ENCODE peak calls at places on chromosome 3, in four cellular contexts. D is AG09309, E is lower lobe of right lung, U is glutamatergic neuron. F is an unnamed sample.

GRCh38 chr3:10792208-10792607 is 23.8 kb upstream of the SLC6A11 start:
- DNase-seq in U (no peak), E (no peak), D (no peak), F (no peak)

GRCh38 chr3:104133630-104134029 is 1233.1 kb upstream of the ALCAM start:
- DNase-seq in D (no peak), E (no peak), U (no peak), F (no peak)

GRCh38 chr3:146803746-146804145 is 198.6 kb upstream of the PLSCR5 start:
- DNase-seq in D (peak; percentile 97), U (peak; percentile 64), E (no peak), F (no peak)

GRCh38 chr3:59043391-59043790 is 6.4 kb downstream of the CFAP20DC start:
- DNase-seq in U (no peak), E (no peak), D (no peak), F (no peak)

GRCh38 chr3:125381743-125382142 is 6.6 kb upstream of the ZNF148 start:
- DNase-seq in U (no peak), E (no peak), D (no peak), F (no peak)

GRCh38 chr3:71450162-71450561 is 133.4 kb downstream of the FOXP1 start:
- DNase-seq in E (no peak), D (no peak), U (no peak), F (no peak)

GRCh38 chr3:73098873-73099272 is 37.4 kb downstream of the EBLN2 start:
- DNase-seq in D (no peak), E (no peak), U (no peak), F (no peak)

GRCh38 chr3:136783708-136784191 is 31.6 kb upstream of the STAG1 start:
- DNase-seq in E (no peak), U (no peak), D (no peak), F (no peak)

GRCh38 chr3:140467916-140468315 is 209.9 kb upstream of the TRIM42 start:
- DNase-seq in D (no peak), E (no peak), U (no peak), F (no peak)

GRCh38 chr3:158350971-158351370 is 220.0 kb upstream of the MLF1 start:
- DNase-seq in E (no peak), U (no peak), D (no peak), F (no peak)

GRCh38 chr3:134709563-134710312 is 58.9 kb upstream of the KY start:
- DNase-seq in D (no peak), E (no peak), U (no peak), F (no peak)

GRCh38 chr3:193826126-193826795 is 233.3 kb downstream of the OPA1 start:
- DNase-seq in E (no peak), U (no peak), D (no peak), F (peak; percentile 64)

GRCh38 chr3:126373146-126373613 is 16.0 kb upstream of the KLF15 start:
- DNase-seq in E (no peak), U (no peak), D (no peak), F (no peak)

GRCh38 chr3:193673845-193674244 is 80.8 kb downstream of the OPA1 start:
- DNase-seq in D (no peak), U (peak; percentile 61), E (no peak), F (no peak)

GRCh38 chr3:55664387-55664786 is 177.3 kb upstream of the WNT5A start:
- DNase-seq in E (no peak), U (no peak), D (no peak), F (no peak)

GRCh38 chr3:106728315-106728821 is 648.9 kb upstream of the CCDC54 start:
- DNase-seq in E (no peak), D (peak; percentile 96), U (no peak), F (no peak)

GRCh38 chr3:61439116-61439459 is 122.3 kb upstream of the PTPRG start:
- DNase-seq in D (no peak), E (no peak), U (no peak), F (no peak)

GRCh38 chr3:187130346-187131066 is 8.8 kb downstream of the RPL39L start:
- DNase-seq in D (no peak), U (no peak), E (no peak), F (no peak)

GRCh38 chr3:109643590-109643989 is 306.2 kb upstream of the DPPA4 start:
- DNase-seq in E (no peak), D (no peak), U (no peak), F (no peak)

GRCh38 chr3:54969652-54970051 is 41.8 kb upstream of the LRTM1 start:
- DNase-seq in E (no peak), U (no peak), D (no peak), F (no peak)

GRCh38 chr3:44439499-44440295 is 37.8 kb downstream of the ZNF445 start:
- DNase-seq in U (no peak), E (peak; percentile 88), D (no peak), F (peak; percentile 88)

GRCh38 chr3:133461291-133461690 is 61.4 kb downstream of the BFSP2 start:
- DNase-seq in U (no peak), D (no peak), E (no peak), F (no peak)

GRCh38 chr3:184814214-184814613 is 2.2 kb downstream of the VPS8 start:
- DNase-seq in U (no peak), E (no peak), D (no peak), F (no peak)

GRCh38 chr3:13849018-13849417 is 30.9 kb downstream of the WNT7A start:
- DNase-seq in D (no peak), U (no peak), E (no peak), F (no peak)

GRCh38 chr3:189099031-189099471 is 72.7 kb upstream of the TPRG1 start:
- DNase-seq in D (no peak), U (no peak), E (peak; percentile 61), F (peak; percentile 97)

GRCh38 chr3:30649572-30650310 is 43.3 kb downstream of the TGFBR2 start:
- DNase-seq in E (no peak), U (no peak), D (no peak), F (no peak)

GRCh38 chr3:8838239-8838638 is 68.8 kb upstream of the OXTR start:
- DNase-seq in U (no peak), E (no peak), D (no peak), F (no peak)

F was measured in coronary artery.